ENCODE peak calls at places on chromosomes 1 and 21, in seven cellular contexts. T is pancreas, O is HepG2, Z is transverse colon, Y is brain microvascular endothelial cell, C is right atrium auricular region, R is fibroblast of lung. E is an unnamed sample.
A peak's percentile ranks its signal among the peaks of the same experiment; 100 is the strongest.

GRCh38 chr1:1001631-1002300 is 1.9 kb upstream of the HES4 start:
- DNase-seq in T (peak; percentile 82), Z (peak; percentile 86), Y (no peak), O (peak; percentile 62), R (peak; percentile 53), C (no peak), E (peak; percentile 44)

GRCh38 chr1:90402893-90403849 is 313.9 kb downstream of the BARHL2 start:
- DNase-seq in T (peak; percentile 84), R (peak; percentile 85), Z (peak; percentile 22), Y (peak; percentile 80), O (peak; percentile 89), C (no peak), E (no peak)

GRCh38 chr1:223820515-223820858 is 25.3 kb downstream of the TP53BP2 start:
- DNase-seq in O (no peak), Z (no peak), R (no peak), T (no peak), Y (no peak), C (no peak), E (no peak)

GRCh38 chr21:45454924-45455315 is 50.0 kb downstream of the COL18A1 start:
- DNase-seq in Y (no peak), C (no peak), Z (no peak), R (peak; percentile 46), T (no peak), O (no peak), E (no peak)

GRCh38 chr1:217138173-217138838 is 415.1 kb upstream of the ESRRG start:
- DNase-seq in Y (no peak), O (no peak), R (no peak), Z (no peak), T (no peak), C (no peak), E (no peak)

GRCh38 chr1:183576537-183576936 is 13.7 kb downstream of the NCF2 start:
- DNase-seq in Z (no peak), C (no peak), Y (no peak), T (no peak), O (no peak), R (no peak), E (no peak)

GRCh38 chr1:246724001-246724724 is at the start of gene SCCPDH:
- DNase-seq in O (peak; percentile 39), R (peak; percentile 71), Z (peak; percentile 72), C (peak; percentile 71), Y (peak; percentile 56), T (peak; percentile 72), E (peak; percentile 20)

GRCh38 chr1:102858695-102859094 is 249.6 kb downstream of the COL11A1 start:
- DNase-seq in O (no peak), R (no peak), Y (no peak), C (no peak), Z (no peak), T (no peak), E (no peak)

GRCh38 chr1:109443476-109443875 is 17.2 kb upstream of the PSMA5 start:
- DNase-seq in O (no peak), Z (no peak), Y (no peak), C (no peak), R (no peak), T (no peak), E (no peak)

GRCh38 chr21:40886931-40887330 is 40.0 kb upstream of the DSCAM start:
- DNase-seq in O (no peak), T (no peak), Y (no peak), R (no peak), C (no peak), Z (no peak), E (no peak)

GRCh38 chr21:32484706-32485380 is 72.3 kb downstream of the EVA1C start:
- DNase-seq in Y (no peak), R (no peak), T (peak; percentile 43), C (no peak), O (no peak), Z (peak; percentile 74), E (no peak)

GRCh38 chr1:52477876-52478275 is 73.5 kb downstream of the PRPF38A start:
- DNase-seq in R (no peak), C (no peak), Y (no peak), O (peak; percentile 2), T (no peak), Z (no peak), E (no peak)

GRCh38 chr1:223331929-223332328 is 32.0 kb downstream of the SUSD4 start:
- DNase-seq in C (no peak), T (no peak), Z (no peak), R (no peak), Y (peak; percentile 5), O (no peak), E (no peak)

GRCh38 chr21:34526618-34527290 is 14.7 kb upstream of the KCNE1 start:
- DNase-seq in Z (peak; percentile 76), R (peak; percentile 100), O (peak; percentile 96), Y (peak; percentile 99), C (peak; percentile 93), T (peak; percentile 76), E (no peak)

GRCh38 chr1:24119489-24119858 is 7.5 kb upstream of the MYOM3 start:
- DNase-seq in C (no peak), T (peak; percentile 71), R (no peak), Z (no peak), Y (no peak), O (no peak), E (no peak)

GRCh38 chr1:173392895-173393654 is 84.1 kb upstream of the PRDX6 start:
- DNase-seq in Z (no peak), T (no peak), C (no peak), O (no peak), Y (peak; percentile 98), R (peak; percentile 89), E (no peak)

GRCh38 chr1:16167331-16168143 is 11.7 kb upstream of the EPHA2 start:
- DNase-seq in Y (no peak), C (no peak), Z (peak; percentile 70), O (no peak), R (no peak), T (no peak), E (peak; percentile 50)

GRCh38 chr1:200351826-200352549 is 57.8 kb downstream of the ZNF281 start:
- DNase-seq in Y (peak; percentile 95), C (peak; percentile 46), Z (no peak), T (no peak), O (no peak), R (peak; percentile 94), E (no peak)

GRCh38 chr1:175968486-175969182 is 225.2 kb upstream of the TNR start:
- DNase-seq in C (no peak), T (no peak), O (no peak), Z (no peak), R (no peak), Y (no peak), E (no peak)

DNA sequence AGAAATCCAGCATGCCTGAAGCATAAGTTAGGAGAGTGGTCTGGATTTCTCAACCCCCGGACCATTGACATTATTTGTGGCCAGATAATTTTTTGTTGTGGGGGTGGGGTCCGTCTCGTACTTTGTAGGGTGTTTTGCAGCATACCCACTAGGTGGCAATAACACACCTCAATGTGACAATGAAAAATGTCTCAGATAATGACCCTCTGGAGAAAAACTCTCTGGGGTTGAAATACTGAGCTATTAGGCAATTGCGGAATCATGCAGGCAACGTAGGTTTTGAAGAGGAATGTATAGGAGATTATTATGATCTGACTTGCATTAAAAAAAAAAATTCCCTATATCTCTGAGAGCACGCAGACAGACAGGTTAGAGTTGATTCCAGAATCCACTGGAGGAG is 25.3 kb upstream of the RRP15 start:
- DNase-seq in T (no peak), C (no peak), Z (no peak), Y (no peak), R (no peak), O (peak; percentile 7), E (no peak)
- TF ChIP-seq CTCF in T (no peak), C (no peak), Z (no peak), Y (peak; percentile 52), R (no peak), O (peak; percentile 54), E (peak; percentile 26)

DNA sequence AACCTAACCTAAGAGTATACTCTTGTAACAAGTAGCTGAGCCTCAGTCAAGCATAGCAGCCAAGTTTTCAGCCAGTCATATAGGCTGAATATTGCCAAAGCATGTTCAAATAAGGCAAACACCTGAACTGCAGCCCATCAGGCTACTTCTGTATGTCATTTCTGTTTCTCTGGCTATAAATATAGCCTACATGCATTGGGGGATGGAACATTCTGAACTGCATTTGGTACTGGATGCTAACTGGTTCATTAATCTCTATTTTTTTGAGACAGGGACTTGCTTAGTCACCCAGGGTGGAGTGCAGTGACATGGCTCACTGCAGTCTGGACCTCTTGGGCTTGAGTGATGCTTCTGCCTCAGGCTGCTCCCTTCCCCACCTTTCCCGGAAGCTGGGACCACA is 37.3 kb downstream of the MAST2 start:
- DNase-seq in C (no peak), T (no peak), O (no peak), Z (no peak), R (no peak), Y (no peak), E (no peak)
- H3K27ac ChIP-seq in C (no peak overlapping the region), T (no peak overlapping the region), O (no peak overlapping the region), Z (no peak overlapping the region), R (no peak overlapping the region), Y (no peak overlapping the region), E (no peak overlapping the region)

DNA sequence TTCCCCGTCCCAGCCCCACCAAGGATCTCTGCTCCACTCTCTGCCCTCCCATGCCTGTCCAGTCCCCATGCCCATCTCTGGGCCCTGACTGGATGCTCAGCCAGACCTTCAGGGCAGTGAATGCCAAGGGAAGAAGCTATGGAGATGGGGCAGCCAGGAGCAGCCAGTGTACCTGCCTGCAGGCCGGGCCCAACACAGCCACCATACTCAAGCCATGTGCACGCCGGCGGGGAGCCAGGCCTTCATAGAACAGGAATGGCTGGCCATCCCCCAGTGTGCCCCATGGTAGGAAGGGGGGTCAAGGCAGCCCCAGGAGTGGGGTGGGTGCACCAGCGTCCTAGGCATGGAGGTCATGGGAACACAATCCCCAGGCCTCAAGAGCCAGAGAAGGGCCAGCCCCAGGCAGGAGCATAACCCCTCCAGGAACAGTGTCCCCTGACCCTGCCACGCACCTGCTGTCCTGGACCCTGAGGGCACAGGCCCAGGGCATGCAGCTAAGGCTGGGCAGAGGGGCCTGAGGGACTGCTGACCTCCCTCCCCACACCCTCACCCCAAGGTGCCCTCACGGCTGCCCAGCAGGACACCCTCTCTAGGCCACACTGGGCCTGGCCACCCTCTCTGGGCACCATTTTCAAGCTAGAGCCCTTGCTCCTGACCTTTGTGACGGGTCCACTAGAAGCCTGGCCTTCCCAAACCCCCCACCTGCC is 20.3 kb upstream of the ARF1 start:
- DNase-seq in T (no peak), R (no peak), Z (no peak), O (no peak), Y (no peak), C (no peak), E (no peak)
- H3K27me3 ChIP-seq in T (no peaks in the 10 kb centered on the region), R (peaks cover 17% of the 10 kb centered on the region), Z (peaks cover 100% of the 10 kb centered on the region), O (peaks cover 8% of the 10 kb centered on the region), Y (peaks cover 31% of the 10 kb centered on the region), C (peaks cover 43% of the 10 kb centered on the region), E (peaks cover 81% of the 10 kb centered on the region)

GRCh38 chr1:96840396-96840795 is 118.8 kb downstream of the PTBP2 start:
- DNase-seq in O (no peak), Y (no peak), Z (no peak), C (no peak), T (no peak), R (no peak), E (no peak)

GRCh38 chr1:96843601-96844000 is 122.0 kb downstream of the PTBP2 start:
- DNase-seq in O (no peak), R (no peak), C (no peak), Z (no peak), T (no peak), Y (no peak), E (no peak)

GRCh38 chr1:96842215-96842614 is 120.6 kb downstream of the PTBP2 start:
- DNase-seq in R (peak; percentile 51), Z (no peak), O (no peak), T (no peak), Y (no peak), C (no peak), E (no peak)

GRCh38 chr1:96843196-96843595 is 121.6 kb downstream of the PTBP2 start:
- DNase-seq in O (no peak), R (peak; percentile 59), Z (no peak), C (no peak), T (no peak), Y (peak; percentile 9), E (no peak)

GRCh38 chr1:96845464-96845863 is 123.9 kb downstream of the PTBP2 start:
- DNase-seq in O (peak; percentile 15), R (no peak), Z (peak; percentile 34), C (no peak), T (peak; percentile 43), Y (peak; percentile 25), E (no peak)
- TF ChIP-seq CTCF in O (peak; percentile 91), R (peak; percentile 49), Z (peak; percentile 44), C (no peak), T (peak; percentile 67), Y (peak; percentile 80), E (no peak)

E was measured in CD4-positive, alpha-beta T cell.